ENCODE peak calls at places on chromosomes 7 and 10, in seven cellular contexts. W is hepatocyte, Y is heart right ventricle, V is cardiac muscle cell, B is psoas muscle, C is GM23338, U is PC-3. X is an unnamed sample.

GRCh38 chr10:44183667-44184632 is 200.9 kb downstream of the CXCL12 start:
- DNase-seq in C (no peak), B (no peak), Y (no peak), U (no peak), V (peak; percentile 59), W (no peak), X (no peak)

GRCh38 chr10:131874991-131875451 is 25.8 kb upstream of the PPP2R2D start:
- DNase-seq in C (peak; percentile 95), V (peak; percentile 88), Y (peak; percentile 61), U (peak; percentile 78), W (peak; percentile 91), B (peak; percentile 74), X (no peak)

GRCh38 chr7:119271147-119271779 is 1001.7 kb upstream of the KCND2 start:
- DNase-seq in W (no peak), U (no peak), C (no peak), V (no peak), Y (no peak), B (no peak), X (no peak)

GRCh38 chr10:74056081-74056818 is 58.3 kb downstream of the VCL start:
- DNase-seq in W (no peak), B (no peak), U (peak; percentile 100), V (peak; percentile 79), Y (no peak), C (no peak), X (no peak)

GRCh38 chr10:116913681-116914080 is 64.4 kb downstream of the ENO4 start:
- DNase-seq in Y (no peak), C (no peak), W (no peak), B (no peak), U (no peak), V (no peak), X (no peak)

GRCh38 chr7:27868117-27868516 is 128.2 kb downstream of the TAX1BP1 start:
- DNase-seq in B (no peak), C (no peak), Y (no peak), W (no peak), V (no peak), U (no peak), X (peak; percentile 14)

GRCh38 chr7:70695804-70696104 is 436.2 kb upstream of the GALNT17 start:
- DNase-seq in V (no peak), W (no peak), U (no peak), C (no peak), B (no peak), Y (no peak), X (no peak)

GRCh38 chr10:74888947-74889661 is 62.7 kb downstream of the KAT6B start:
- DNase-seq in U (peak; percentile 85), B (no peak), C (peak; percentile 29), Y (no peak), V (peak; percentile 18), W (no peak), X (no peak)

GRCh38 chr7:141071260-141071854 is 2.5 kb upstream of the TMEM178B start:
- DNase-seq in B (peak; percentile 35), Y (peak; percentile 37), W (peak; percentile 32), U (peak; percentile 23), V (peak; percentile 21), C (peak; percentile 94), X (no peak)

GRCh38 chr10:24465899-24466615 is 257.1 kb downstream of the KIAA1217 start:
- DNase-seq in Y (no peak), V (peak; percentile 88), B (no peak), C (no peak), W (peak; percentile 83), U (peak; percentile 91), X (peak; percentile 93)

GRCh38 chr10:113681533-113682470 is 2.1 kb downstream of the CASP7 start:
- DNase-seq in V (peak; percentile 5), C (no peak), W (no peak), Y (no peak), B (no peak), U (no peak), X (no peak)

GRCh38 chr10:99375444-99375843 is 46.3 kb downstream of the CNNM1 start:
- DNase-seq in C (no peak), Y (no peak), W (no peak), V (no peak), U (no peak), B (no peak), X (no peak)

GRCh38 chr7:76126632-76127031 is 75.1 kb upstream of the SRRM3 start:
- DNase-seq in Y (no peak), C (no peak), W (no peak), B (no peak), V (no peak), U (no peak), X (no peak)

GRCh38 chr7:137908106-137908505 is 61.3 kb upstream of the DGKI start:
- DNase-seq in W (no peak), B (no peak), V (no peak), Y (no peak), C (no peak), U (no peak), X (no peak)
- H3K36me3 ChIP-seq in W (peaks cover 7% of the 10 kb centered on the region), B (peaks cover 6% of the 10 kb centered on the region), V (peaks cover 35% of the 10 kb centered on the region), Y (peaks cover 44% of the 10 kb centered on the region), C (peaks cover 57% of the 10 kb centered on the region), U (peaks cover 11% of the 10 kb centered on the region), X (no peaks in the 10 kb centered on the region)

GRCh38 chr7:100791881-100792666 is 35.2 kb downstream of the EPHB4 start:
- DNase-seq in B (no peak), Y (no peak), W (no peak), U (no peak), V (no peak), C (no peak), X (no peak)
- TF ChIP-seq CTCF in B (no peak), Y (no peak), W (no peak), U (no peak), V (no peak), C (peak; percentile 34), X (no peak)

GRCh38 chr7:18780266-18780665 is 284.7 kb downstream of the HDAC9 start:
- DNase-seq in U (no peak), Y (no peak), C (no peak), W (no peak), B (no peak), V (no peak), X (no peak)

GRCh38 chr7:18777314-18777713 is 281.8 kb downstream of the HDAC9 start:
- DNase-seq in V (no peak), W (no peak), B (no peak), U (no peak), C (no peak), Y (no peak), X (no peak)

DNA sequence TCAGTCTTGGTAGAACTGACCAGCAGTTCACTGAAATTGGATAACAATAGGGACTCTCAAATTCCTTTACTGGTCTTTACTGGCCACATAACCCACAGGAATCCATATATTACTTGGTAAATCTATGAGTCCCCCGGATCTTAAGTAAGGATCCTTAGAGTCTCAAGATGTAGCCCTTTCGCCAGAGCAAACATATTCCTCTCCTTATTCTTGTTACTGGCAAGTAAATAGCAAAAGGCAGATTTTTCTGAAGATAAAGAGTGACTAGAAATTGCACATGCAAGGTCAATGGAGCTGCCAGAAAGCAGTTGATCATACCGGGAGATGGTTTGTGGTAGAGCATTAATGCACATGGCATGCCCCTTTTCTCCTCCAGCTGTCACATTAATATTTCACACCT is 283.0 kb downstream of the HDAC9 start:
- DNase-seq in Y (no peak), W (no peak), C (no peak), U (peak; percentile 23), V (peak; percentile 67), B (no peak), X (no peak)
- H3K27me3 ChIP-seq in Y (no peaks in the 10 kb centered on the region), W (no peaks in the 10 kb centered on the region), C (no peaks in the 10 kb centered on the region), U (no peaks in the 10 kb centered on the region), V (no peaks in the 10 kb centered on the region), B (no peaks in the 10 kb centered on the region), X (no peaks in the 10 kb centered on the region)

GRCh38 chr10:104005172-104005863 is 38.4 kb downstream of the SLK start:
- DNase-seq in U (no peak), B (no peak), Y (no peak), W (no peak), C (no peak), V (no peak), X (no peak)
- H3K36me3 ChIP-seq in U (peaks cover 21% of the 10 kb centered on the region), B (peaks cover 6% of the 10 kb centered on the region), Y (peaks cover 43% of the 10 kb centered on the region), W (no peaks in the 10 kb centered on the region), C (no peaks in the 10 kb centered on the region), V (peaks cover 39% of the 10 kb centered on the region), X (no peaks in the 10 kb centered on the region)

GRCh38 chr7:131625817-131626372 is 69.5 kb upstream of the PODXL start:
- DNase-seq in C (peak; percentile 89), U (peak; percentile 93), W (peak; percentile 71), Y (peak; percentile 73), B (peak; percentile 55), V (peak; percentile 35), X (peak; percentile 58)
- TF ChIP-seq CTCF in C (peak; percentile 40), U (peak; percentile 29), W (no peak), Y (peak; percentile 12), B (no peak), V (no peak), X (peak; percentile 11)

X was measured in kidney epithelial cell.